ENCODE peak calls at places on chromosomes 6 and 20, in six cellular contexts. One of them, this sample, is unnamed.

GRCh38 chr6:69953491-69953890 is 87.1 kb downstream of the COL19A1 start:
- DNase-seq in immature natural killer cell: no peak
- DNase-seq in heart left ventricle: no peak
- DNase-seq in amniotic stem cell: no peak
- DNase-seq in RWPE1: no peak
- DNase-seq in progenitor cell of endocrine pancreas: no peak
- DNase-seq in this sample: no peak

GRCh38 chr20:36744764-36745191 is 1.1 kb downstream of the NDRG3 start:
- DNase-seq in immature natural killer cell: no peak
- DNase-seq in heart left ventricle: peak; percentile 86
- DNase-seq in amniotic stem cell: no peak
- DNase-seq in RWPE1: peak; percentile 74
- DNase-seq in progenitor cell of endocrine pancreas: no peak
- DNase-seq in this sample: no peak

GRCh38 chr20:50191566-50192363 is 1.1 kb downstream of the CEBPB start:
- DNase-seq in immature natural killer cell: peak; percentile 68
- DNase-seq in heart left ventricle: peak; percentile 56
- DNase-seq in amniotic stem cell: no peak
- DNase-seq in RWPE1: peak; percentile 66
- DNase-seq in progenitor cell of endocrine pancreas: peak; percentile 68
- DNase-seq in this sample: peak; percentile 59

GRCh38 chr6:98834060-98835031 is at the start of gene POU3F2:
- DNase-seq in immature natural killer cell: peak; percentile 47
- DNase-seq in heart left ventricle: peak; percentile 48
- DNase-seq in amniotic stem cell: peak; percentile 37
- DNase-seq in RWPE1: peak; percentile 76
- DNase-seq in progenitor cell of endocrine pancreas: peak; percentile 80
- DNase-seq in this sample: peak; percentile 50

GRCh38 chr6:13872681-13873080 is 52.1 kb upstream of the RNF182 start:
- DNase-seq in immature natural killer cell: no peak
- DNase-seq in heart left ventricle: no peak
- DNase-seq in amniotic stem cell: no peak
- DNase-seq in RWPE1: no peak
- DNase-seq in progenitor cell of endocrine pancreas: no peak
- DNase-seq in this sample: no peak

GRCh38 chr6:35452186-35453090 is at the start of gene FANCE:
- DNase-seq in immature natural killer cell: peak; percentile 92
- DNase-seq in heart left ventricle: peak; percentile 95
- DNase-seq in amniotic stem cell: peak; percentile 89
- DNase-seq in RWPE1: peak; percentile 92
- DNase-seq in progenitor cell of endocrine pancreas: peak; percentile 99
- DNase-seq in this sample: peak; percentile 96

GRCh38 chr6:124928831-124929230 is 33.4 kb upstream of the RNF217 start:
- DNase-seq in immature natural killer cell: no peak
- DNase-seq in heart left ventricle: no peak
- DNase-seq in amniotic stem cell: no peak
- DNase-seq in RWPE1: peak; percentile 5
- DNase-seq in progenitor cell of endocrine pancreas: no peak
- DNase-seq in this sample: no peak

GRCh38 chr6:152206072-152206818 is 398.8 kb downstream of the ESR1 start:
- DNase-seq in immature natural killer cell: no peak
- DNase-seq in heart left ventricle: no peak
- DNase-seq in amniotic stem cell: no peak
- DNase-seq in RWPE1: no peak
- DNase-seq in progenitor cell of endocrine pancreas: no peak
- DNase-seq in this sample: peak; percentile 12

GRCh38 chr20:36861875-36862801 is 13.8 kb upstream of the TLDC2 start:
- DNase-seq in immature natural killer cell: no peak
- DNase-seq in heart left ventricle: peak; percentile 94
- DNase-seq in amniotic stem cell: peak; percentile 78
- DNase-seq in RWPE1: peak; percentile 100
- DNase-seq in progenitor cell of endocrine pancreas: no peak
- DNase-seq in this sample: peak; percentile 90

GRCh38 chr6:168585441-168585840 is 144.5 kb downstream of the SMOC2 start:
- DNase-seq in immature natural killer cell: no peak
- DNase-seq in heart left ventricle: no peak
- DNase-seq in amniotic stem cell: no peak
- DNase-seq in RWPE1: no peak
- DNase-seq in progenitor cell of endocrine pancreas: no peak
- DNase-seq in this sample: no peak

GRCh38 chr6:82013561-82014275 is 233.8 kb downstream of the IBTK start:
- DNase-seq in immature natural killer cell: no peak
- DNase-seq in heart left ventricle: peak; percentile 20
- DNase-seq in amniotic stem cell: peak; percentile 19
- DNase-seq in RWPE1: peak; percentile 46
- DNase-seq in progenitor cell of endocrine pancreas: no peak
- DNase-seq in this sample: peak; percentile 83

GRCh38 chr6:157558049-157558448 is 177.1 kb downstream of the ZDHHC14 start:
- DNase-seq in immature natural killer cell: no peak
- DNase-seq in heart left ventricle: no peak
- DNase-seq in amniotic stem cell: no peak
- DNase-seq in RWPE1: no peak
- DNase-seq in progenitor cell of endocrine pancreas: no peak
- DNase-seq in this sample: no peak

GRCh38 chr6:168192195-168192900 is 113.3 kb upstream of the FRMD1 start:
- DNase-seq in immature natural killer cell: no peak
- DNase-seq in heart left ventricle: no peak
- DNase-seq in amniotic stem cell: no peak
- DNase-seq in RWPE1: no peak
- DNase-seq in progenitor cell of endocrine pancreas: no peak
- DNase-seq in this sample: no peak

GRCh38 chr20:58604410-58604881 is 46.6 kb upstream of the STX16 start:
- DNase-seq in immature natural killer cell: no peak
- DNase-seq in heart left ventricle: no peak
- DNase-seq in amniotic stem cell: no peak
- DNase-seq in RWPE1: no peak
- DNase-seq in progenitor cell of endocrine pancreas: no peak
- DNase-seq in this sample: no peak

GRCh38 chr6:134373282-134373922 is 55.5 kb upstream of the SGK1 start:
- DNase-seq in immature natural killer cell: no peak
- DNase-seq in heart left ventricle: peak; percentile 66
- DNase-seq in amniotic stem cell: peak; percentile 49
- DNase-seq in RWPE1: peak; percentile 42
- DNase-seq in progenitor cell of endocrine pancreas: no peak
- DNase-seq in this sample: peak; percentile 9

GRCh38 chr6:44219053-44219814 is 2.5 kb downstream of the MYMX start:
- DNase-seq in immature natural killer cell: peak; percentile 43
- DNase-seq in heart left ventricle: peak; percentile 94
- DNase-seq in amniotic stem cell: peak; percentile 9
- DNase-seq in RWPE1: no peak
- DNase-seq in progenitor cell of endocrine pancreas: peak; percentile 59
- DNase-seq in this sample: peak; percentile 84

GRCh38 chr6:110547266-110547964 is 71.0 kb upstream of the SLC22A16 start:
- DNase-seq in immature natural killer cell: no peak
- DNase-seq in heart left ventricle: no peak
- DNase-seq in amniotic stem cell: no peak
- DNase-seq in RWPE1: peak; percentile 58
- DNase-seq in progenitor cell of endocrine pancreas: no peak
- DNase-seq in this sample: no peak

GRCh38 chr6:164169355-164169754 is 754.8 kb downstream of the QKI start:
- DNase-seq in immature natural killer cell: no peak
- DNase-seq in heart left ventricle: no peak
- DNase-seq in amniotic stem cell: no peak
- DNase-seq in RWPE1: no peak
- DNase-seq in progenitor cell of endocrine pancreas: no peak
- DNase-seq in this sample: no peak

GRCh38 chr20:51345601-51346101 is 196.9 kb downstream of the NFATC2 start:
- DNase-seq in immature natural killer cell: no peak
- DNase-seq in heart left ventricle: no peak
- DNase-seq in amniotic stem cell: peak; percentile 37
- DNase-seq in RWPE1: peak; percentile 98
- DNase-seq in progenitor cell of endocrine pancreas: no peak
- DNase-seq in this sample: peak; percentile 79

GRCh38 chr20:12023169-12023795 is 105.6 kb downstream of the BTBD3 start:
- DNase-seq in immature natural killer cell: no peak
- DNase-seq in heart left ventricle: no peak
- DNase-seq in amniotic stem cell: no peak
- DNase-seq in RWPE1: no peak
- DNase-seq in progenitor cell of endocrine pancreas: no peak
- DNase-seq in this sample: no peak

GRCh38 chr6:88519227-88520019 is 353.3 kb upstream of the CNR1 start:
- DNase-seq in immature natural killer cell: no peak
- DNase-seq in heart left ventricle: no peak
- DNase-seq in amniotic stem cell: no peak
- DNase-seq in RWPE1: no peak
- DNase-seq in progenitor cell of endocrine pancreas: no peak
- DNase-seq in this sample: no peak

GRCh38 chr6:74853991-74854390 is 351.9 kb downstream of the COL12A1 start:
- DNase-seq in immature natural killer cell: no peak
- DNase-seq in heart left ventricle: no peak
- DNase-seq in amniotic stem cell: no peak
- DNase-seq in RWPE1: no peak
- DNase-seq in progenitor cell of endocrine pancreas: no peak
- DNase-seq in this sample: no peak

GRCh38 chr6:18280084-18280483 is 15.8 kb upstream of the DEK start:
- DNase-seq in immature natural killer cell: no peak
- DNase-seq in heart left ventricle: no peak
- DNase-seq in amniotic stem cell: peak; percentile 68
- DNase-seq in RWPE1: peak; percentile 54
- DNase-seq in progenitor cell of endocrine pancreas: no peak
- DNase-seq in this sample: no peak

GRCh38 chr6:37354526-37355384 is 972 bp downstream of the RNF8 start:
- DNase-seq in immature natural killer cell: no peak
- DNase-seq in heart left ventricle: peak; percentile 29
- DNase-seq in amniotic stem cell: no peak
- DNase-seq in RWPE1: peak; percentile 57
- DNase-seq in progenitor cell of endocrine pancreas: peak; percentile 18
- DNase-seq in this sample: peak; percentile 17

GRCh38 chr6:169274761-169275160 is 21.1 kb upstream of the THBS2 start:
- DNase-seq in immature natural killer cell: no peak
- DNase-seq in heart left ventricle: no peak
- DNase-seq in amniotic stem cell: no peak
- DNase-seq in RWPE1: no peak
- DNase-seq in progenitor cell of endocrine pancreas: no peak
- DNase-seq in this sample: no peak

GRCh38 chr6:145368075-145368474 is 367.2 kb downstream of the EPM2A start:
- DNase-seq in immature natural killer cell: no peak
- DNase-seq in heart left ventricle: peak; percentile 39
- DNase-seq in amniotic stem cell: no peak
- DNase-seq in RWPE1: no peak
- DNase-seq in progenitor cell of endocrine pancreas: no peak
- DNase-seq in this sample: no peak

GRCh38 chr20:52985687-52986086 is 13.5 kb downstream of the TSHZ2 start:
- DNase-seq in immature natural killer cell: no peak
- DNase-seq in heart left ventricle: no peak
- DNase-seq in amniotic stem cell: no peak
- DNase-seq in RWPE1: no peak
- DNase-seq in progenitor cell of endocrine pancreas: no peak
- DNase-seq in this sample: no peak

GRCh38 chr6:134132494-134133141 is 80.2 kb upstream of the SLC2A12 start:
- DNase-seq in immature natural killer cell: no peak
- DNase-seq in heart left ventricle: no peak
- DNase-seq in amniotic stem cell: no peak
- DNase-seq in RWPE1: no peak
- DNase-seq in progenitor cell of endocrine pancreas: no peak
- DNase-seq in this sample: no peak

GRCh38 chr20:38304845-38305447 is 990 bp downstream of the BPI start:
- DNase-seq in immature natural killer cell: no peak
- DNase-seq in heart left ventricle: no peak
- DNase-seq in amniotic stem cell: no peak
- DNase-seq in RWPE1: peak; percentile 46
- DNase-seq in progenitor cell of endocrine pancreas: no peak
- DNase-seq in this sample: peak; percentile 13